ENCODE peak calls at places on chromosomes 7 and 10, in ten cellular contexts. A is tibial artery; V is HEK293T; E is amniotic epithelial cell; G is cerebellar cortex; N is AG08396; C is AG09309; B is stimulated activated CD8-positive, alpha-beta memory T cell treated with anti-CD3 and anti-CD28 coated beads, Interleukin-7, amount 100 ng/mL, for 24 hours; Z is HCEC 1CT; I is DMS153. M is an unnamed sample.

GRCh38 chr7:159030490-159031134 is 114.1 kb downstream of the VIPR2 start:
- DNase-seq in B (no peak), A (peak), G (no peak), V (peak), Z (no peak), N (peak), C (no peak), I (peak), E (no peak), M (peak)

GRCh38 chr7:74713567-74713966 is 56.0 kb downstream of the GTF2I start:
- DNase-seq in G (no peak), Z (no peak), B (no peak), E (no peak), A (no peak), C (no peak), V (no peak), N (no peak), I (no peak), M (no peak)

GRCh38 chr7:4707134-4707651 is 25.1 kb downstream of the FOXK1 start:
- DNase-seq in E (no peak), Z (no peak), V (no peak), I (peak), N (no peak), A (no peak), G (peak), B (no peak), C (no peak), M (no peak)

GRCh38 chr10:45532501-45532900 is 140.1 kb downstream of the ZFAND4 start:
- DNase-seq in C (no peak), G (no peak), V (no peak), I (no peak), N (no peak), B (no peak), A (no peak), Z (peak), E (no peak), M (peak)

GRCh38 chr10:3467052-3467906 is 294.7 kb upstream of the PITRM1 start:
- DNase-seq in N (peak), Z (peak), A (peak), I (no peak), B (no peak), E (peak), G (no peak), C (peak), V (peak), M (peak)

GRCh38 chr7:30206466-30206865 is 71.7 kb downstream of the MTURN start:
- DNase-seq in Z (no peak), A (no peak), N (peak), V (no peak), C (no peak), B (no peak), I (no peak), E (peak), G (peak), M (peak)

GRCh38 chr7:130880668-130881067 is 146.7 kb upstream of the KLF14 start:
- DNase-seq in N (no peak), A (no peak), I (no peak), G (no peak), C (no peak), V (no peak), B (no peak), Z (peak), E (peak), M (peak)

GRCh38 chr7:82288769-82289535 is 154.6 kb downstream of the CACNA2D1 start:
- DNase-seq in V (no peak), Z (peak), C (no peak), I (peak), G (no peak), A (no peak), E (no peak), B (no peak), N (no peak), M (peak)

GRCh38 chr7:102453319-102453718 is 11.3 kb downstream of the ALKBH4 start:
- DNase-seq in I (no peak), C (no peak), Z (no peak), V (no peak), E (no peak), N (no peak), A (no peak), G (peak), B (no peak), M (no peak)

GRCh38 chr10:73366381-73367298 is 8.0 kb upstream of the CFAP70 start:
- DNase-seq in Z (no peak), I (no peak), E (no peak), A (no peak), C (no peak), B (no peak), V (no peak), N (no peak), G (no peak), M (no peak)

GRCh38 chr10:132102071-132102716 is 36.4 kb downstream of the JAKMIP3 start:
- DNase-seq in A (no peak), B (no peak), V (no peak), I (no peak), C (no peak), E (no peak), Z (no peak), N (no peak), G (no peak), M (no peak)

M was measured in cardiac fibroblast.